ENCODE peak calls at places on chromosomes 16 and 17, in four cellular contexts. One of them, this sample, is unnamed.

GRCh38 chr17:67879662-67880061 is 54.4 kb downstream of the BPTF start:
- DNase-seq in K562: no peak
- DNase-seq in GM12878: no peak
- DNase-seq in HepG2: no peak
- DNase-seq in this sample: no peak

GRCh38 chr17:72392056-72393010 is 271.5 kb downstream of the SOX9 start:
- DNase-seq in GM12878: peak
- DNase-seq in K562: no peak
- DNase-seq in HepG2: no peak
- DNase-seq in this sample: no peak

GRCh38 chr17:41635121-41636097 is 11.0 kb upstream of the KRT17 start:
- DNase-seq in GM12878: no peak
- DNase-seq in K562: no peak
- DNase-seq in HepG2: no peak
- DNase-seq in this sample: no peak

GRCh38 chr16:69105501-69106361 is at the start of gene HAS3:
- DNase-seq in HepG2: peak
- DNase-seq in GM12878: no peak
- DNase-seq in K562: peak
- DNase-seq in this sample: peak

GRCh38 chr16:30447512-30448226 is 2.0 kb upstream of the SEPHS2 start:
- DNase-seq in K562: no peak
- DNase-seq in HepG2: peak
- DNase-seq in GM12878: no peak
- DNase-seq in this sample: no peak

GRCh38 chr16:25110392-25110947 is 1.1 kb upstream of the LCMT1 start:
- DNase-seq in GM12878: no peak
- DNase-seq in K562: no peak
- DNase-seq in HepG2: no peak
- DNase-seq in this sample: no peak

GRCh38 chr17:49910094-49910857 is 58.7 kb upstream of the DLX4 start:
- DNase-seq in GM12878: no peak
- DNase-seq in K562: peak
- DNase-seq in HepG2: no peak
- DNase-seq in this sample: no peak

GRCh38 chr17:48215583-48216139 is 108.1 kb downstream of the SNX11 start:
- DNase-seq in GM12878: no peak
- DNase-seq in HepG2: peak
- DNase-seq in K562: peak
- DNase-seq in this sample: peak

GRCh38 chr17:48681609-48682008 is 40.7 kb downstream of the PRAC1 start:
- DNase-seq in HepG2: no peak
- DNase-seq in K562: no peak
- DNase-seq in GM12878: no peak
- DNase-seq in this sample: no peak

GRCh38 chr16:56226840-56227525 is 35.7 kb downstream of the GNAO1 start:
- DNase-seq in K562: no peak
- DNase-seq in GM12878: no peak
- DNase-seq in HepG2: no peak
- DNase-seq in this sample: no peak

GRCh38 chr16:10668322-10669045 is 26.2 kb downstream of the TEKT5 start:
- DNase-seq in GM12878: no peak
- DNase-seq in HepG2: peak
- DNase-seq in K562: peak
- DNase-seq in this sample: peak

GRCh38 chr16:27378871-27379580 is 22.9 kb upstream of the IL21R start:
- DNase-seq in GM12878: no peak
- DNase-seq in HepG2: no peak
- DNase-seq in K562: no peak
- DNase-seq in this sample: no peak

GRCh38 chr17:75832164-75832651 is 12.0 kb downstream of the UNC13D start:
- DNase-seq in HepG2: no peak
- DNase-seq in GM12878: no peak
- DNase-seq in K562: no peak
- DNase-seq in this sample: no peak

GRCh38 chr16:56608043-56608875 is at the start of gene MT2A:
- DNase-seq in K562: peak
- DNase-seq in GM12878: no peak
- DNase-seq in HepG2: peak
- DNase-seq in this sample: peak

DNA sequence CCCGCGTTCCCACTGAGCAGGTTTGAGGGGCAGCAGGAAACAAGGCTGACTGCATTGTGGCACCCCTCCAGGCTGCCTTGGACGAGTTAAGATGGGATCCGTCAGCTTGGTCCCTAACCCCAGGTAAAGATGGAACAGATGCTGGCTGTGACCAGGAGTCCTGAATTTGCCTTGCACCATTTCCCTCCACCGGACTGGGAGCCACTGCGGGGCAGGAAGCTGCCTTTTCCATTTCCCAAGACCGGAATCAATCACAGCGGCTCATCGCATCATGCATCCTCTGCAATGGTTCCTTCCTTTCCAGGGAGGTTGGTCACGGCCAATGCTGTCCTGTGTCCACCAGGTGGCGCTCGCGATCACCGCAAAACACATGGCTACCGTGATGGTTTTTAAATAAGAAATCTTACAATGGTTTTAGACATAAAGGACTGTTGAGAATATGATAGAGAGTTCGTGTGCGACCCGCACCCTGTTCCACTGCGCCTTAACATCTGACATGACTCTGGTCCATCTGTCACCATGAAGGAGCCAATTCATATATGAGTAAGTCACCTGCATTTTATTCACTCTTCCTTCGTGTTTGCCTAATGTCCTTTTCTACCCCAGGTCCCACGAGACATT is 6.8 kb upstream of the MEAK7 start:
- DNase-seq in HepG2: peak
- DNase-seq in K562: peak
- DNase-seq in GM12878: peak
- DNase-seq in this sample: peak
- TF ChIP-seq TARDBP in HepG2: no peak
- TF ChIP-seq TARDBP in K562: no peak
- TF ChIP-seq TARDBP in GM12878: no peak
- TF ChIP-seq TARDBP in this sample: no peak

DNA sequence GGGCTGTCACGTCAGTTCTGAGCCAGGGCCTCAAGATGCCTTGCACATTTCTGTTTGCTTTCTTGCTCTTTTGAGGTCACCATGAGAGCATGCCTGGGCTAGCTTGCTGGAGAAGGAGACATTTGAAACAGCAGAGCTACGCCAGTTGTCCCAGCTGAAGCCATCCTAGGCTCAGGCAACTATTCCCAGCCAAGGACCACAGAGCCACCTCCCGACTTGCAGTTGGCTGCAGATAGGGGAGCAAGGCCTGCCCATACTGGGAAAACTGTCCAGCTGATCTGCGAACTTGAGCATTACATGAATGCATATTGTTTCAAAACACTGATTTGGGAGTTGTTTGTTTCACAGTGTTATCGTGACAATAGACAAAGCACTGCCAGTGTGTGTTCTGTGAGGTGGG is 340.8 kb downstream of the XYLT1 start:
- DNase-seq in HepG2: no peak
- DNase-seq in GM12878: no peak
- DNase-seq in K562: no peak
- DNase-seq in this sample: no peak
- TF ChIP-seq SP1 in HepG2: no peak
- TF ChIP-seq SP1 in GM12878: no peak
- TF ChIP-seq SP1 in K562: no peak
- TF ChIP-seq SP1 in this sample: no peak

DNA sequence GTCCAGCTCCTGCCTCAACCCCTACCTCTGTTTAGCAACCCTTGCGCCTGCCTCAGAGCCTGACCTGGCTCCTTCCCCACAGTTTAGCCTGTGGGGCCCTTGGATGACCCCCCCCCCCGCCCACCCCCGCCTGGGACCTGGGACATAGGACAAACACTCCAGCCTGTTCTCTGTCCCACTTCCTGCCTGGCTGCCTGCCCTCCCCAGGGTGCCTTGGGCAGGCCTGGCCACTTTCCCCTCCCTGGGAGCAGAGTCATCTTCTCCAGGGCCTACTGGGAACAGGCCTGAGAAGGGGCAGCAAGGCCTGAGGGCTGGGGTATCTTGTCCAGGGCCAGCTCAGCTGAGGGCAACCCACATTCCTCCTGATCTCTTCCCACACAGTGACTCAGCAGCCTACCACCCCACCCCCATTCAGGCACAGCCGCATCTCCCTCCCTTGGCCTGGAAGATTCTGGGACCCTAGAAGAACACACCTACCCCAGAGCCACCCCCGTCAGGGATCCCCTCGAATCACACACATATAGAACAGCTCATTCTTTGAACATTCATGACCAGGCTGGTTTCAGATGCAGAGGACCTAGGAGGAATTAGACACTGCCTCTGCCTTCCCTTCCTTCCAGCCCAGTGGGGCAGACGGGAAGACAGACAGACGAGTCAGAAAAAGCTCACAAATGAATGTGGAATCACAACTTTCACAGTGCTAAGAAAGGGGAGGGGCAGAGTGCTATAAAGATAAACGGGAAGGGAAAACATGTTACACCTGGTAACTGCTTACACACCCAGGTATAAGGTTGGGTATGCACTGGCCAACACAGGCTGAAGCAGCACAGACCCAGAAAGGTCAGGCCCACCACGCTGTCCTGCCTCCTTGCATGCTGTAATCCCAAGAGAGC is 6.0 kb downstream of the FHOD1 start:
- DNase-seq in GM12878: no peak
- DNase-seq in K562: peak
- DNase-seq in HepG2: peak
- DNase-seq in this sample: no peak
- TF ChIP-seq TARDBP in GM12878: no peak
- TF ChIP-seq TARDBP in K562: no peak
- TF ChIP-seq TARDBP in HepG2: no peak
- TF ChIP-seq TARDBP in this sample: no peak

GRCh38 chr17:51636291-51636690 is 375.9 kb downstream of the UTP18 start:
- DNase-seq in GM12878: no peak
- DNase-seq in K562: no peak
- DNase-seq in HepG2: no peak
- DNase-seq in this sample: no peak

GRCh38 chr17:51641999-51642398 is 381.7 kb downstream of the UTP18 start:
- DNase-seq in GM12878: no peak
- DNase-seq in K562: no peak
- DNase-seq in HepG2: no peak
- DNase-seq in this sample: no peak

GRCh38 chr17:51638909-51639308 is 378.6 kb downstream of the UTP18 start:
- DNase-seq in HepG2: no peak
- DNase-seq in GM12878: no peak
- DNase-seq in K562: no peak
- DNase-seq in this sample: no peak

GRCh38 chr17:51643702-51644490 is 383.6 kb downstream of the UTP18 start:
- DNase-seq in K562: no peak
- DNase-seq in GM12878: no peak
- DNase-seq in HepG2: no peak
- DNase-seq in this sample: no peak

GRCh38 chr17:51640108-51640622 is 379.8 kb downstream of the UTP18 start:
- DNase-seq in HepG2: peak
- DNase-seq in GM12878: no peak
- DNase-seq in K562: peak
- DNase-seq in this sample: peak
- TF ChIP-seq SP1 in HepG2: no peak
- TF ChIP-seq SP1 in GM12878: no peak
- TF ChIP-seq SP1 in K562: no peak
- TF ChIP-seq SP1 in this sample: no peak

GRCh38 chr16:8649829-8650554 is 24.4 kb upstream of the ABAT start:
- DNase-seq in GM12878: no peak
- DNase-seq in HepG2: peak
- DNase-seq in K562: no peak
- DNase-seq in this sample: no peak

GRCh38 chr16:8656376-8656775 is 18.0 kb upstream of the ABAT start:
- DNase-seq in GM12878: no peak
- DNase-seq in K562: no peak
- DNase-seq in HepG2: no peak
- DNase-seq in this sample: no peak

GRCh38 chr16:8660841-8661301 is 13.5 kb upstream of the ABAT start:
- DNase-seq in HepG2: peak
- DNase-seq in GM12878: no peak
- DNase-seq in K562: peak
- DNase-seq in this sample: peak

GRCh38 chr16:8655184-8655717 is 19.2 kb upstream of the ABAT start:
- DNase-seq in K562: no peak
- DNase-seq in HepG2: peak
- DNase-seq in GM12878: peak
- DNase-seq in this sample: peak
- TF ChIP-seq TARDBP in K562: no peak
- TF ChIP-seq TARDBP in HepG2: no peak
- TF ChIP-seq TARDBP in GM12878: no peak
- TF ChIP-seq TARDBP in this sample: no peak

GRCh38 chr16:57894390-57895080 is 76.4 kb downstream of the CNGB1 start:
- DNase-seq in GM12878: no peak
- DNase-seq in HepG2: peak
- DNase-seq in K562: no peak
- DNase-seq in this sample: no peak

GRCh38 chr16:57892447-57893096 is 78.4 kb downstream of the CNGB1 start:
- DNase-seq in K562: no peak
- DNase-seq in GM12878: no peak
- DNase-seq in HepG2: peak
- DNase-seq in this sample: no peak

GRCh38 chr16:57892041-57892440 is 78.9 kb downstream of the CNGB1 start:
- DNase-seq in GM12878: no peak
- DNase-seq in HepG2: peak
- DNase-seq in K562: no peak
- DNase-seq in this sample: no peak

GRCh38 chr16:57893559-57894389 is 77.2 kb downstream of the CNGB1 start:
- DNase-seq in K562: no peak
- DNase-seq in GM12878: no peak
- DNase-seq in HepG2: peak
- DNase-seq in this sample: no peak

DNA sequence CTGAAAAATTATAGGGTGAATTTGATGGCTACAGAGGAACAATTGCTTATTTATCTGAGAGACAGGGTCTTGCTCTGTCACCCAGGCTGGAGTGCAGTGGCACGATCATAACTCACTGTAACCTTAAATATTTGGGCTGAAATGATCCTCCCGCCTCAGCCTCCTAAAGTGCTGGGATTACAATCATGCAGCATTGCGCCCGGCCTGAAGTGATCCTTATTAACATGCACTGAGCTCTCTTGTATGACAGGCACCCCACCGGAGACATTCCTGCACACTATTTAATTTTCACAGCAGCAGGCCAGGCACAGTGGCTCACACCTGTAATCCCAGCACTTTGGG is 77.7 kb downstream of the CNGB1 start:
- DNase-seq in GM12878: no peak
- DNase-seq in HepG2: no peak
- DNase-seq in K562: no peak
- DNase-seq in this sample: no peak
- TF ChIP-seq SP1 in GM12878: no peak
- TF ChIP-seq SP1 in HepG2: no peak
- TF ChIP-seq SP1 in K562: no peak
- TF ChIP-seq SP1 in this sample: no peak

DNA sequence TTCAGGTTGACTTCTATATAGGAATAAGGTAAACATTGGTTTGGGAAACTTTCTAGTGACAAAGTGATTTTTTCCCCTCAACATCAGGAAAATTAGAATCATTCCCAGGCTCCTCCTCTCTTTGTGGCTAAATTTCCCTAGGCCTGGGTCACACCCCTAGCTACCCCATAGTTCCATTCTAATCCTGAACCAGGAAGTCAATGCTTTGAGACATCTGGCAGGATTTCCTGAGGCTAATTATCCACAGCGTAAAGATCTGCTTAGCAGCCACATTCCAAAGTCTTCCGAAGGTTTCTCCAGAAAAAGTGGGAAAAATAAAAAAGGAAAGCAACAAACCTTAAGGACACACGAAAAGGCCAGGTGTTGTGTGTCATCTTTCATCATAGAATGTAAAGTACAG is 60.3 kb upstream of the CORO6 start:
- DNase-seq in HepG2: no peak
- DNase-seq in GM12878: no peak
- DNase-seq in K562: no peak
- DNase-seq in this sample: no peak
- TF ChIP-seq TARDBP in HepG2: no peak
- TF ChIP-seq TARDBP in GM12878: no peak
- TF ChIP-seq TARDBP in K562: no peak
- TF ChIP-seq TARDBP in this sample: no peak